ENCODE peak calls at places on chromosomes 16 and 17, in nine cellular contexts. J is GM23338, P is Panc1, T is RWPE2, C is lung, M is sigmoid colon, Z is RWPE1, X is neural crest cell, O is GM13976. D is an unnamed sample.

GRCh38 chr17:14356043-14356637 is 55.3 kb downstream of the HS3ST3B1 start:
- DNase-seq in M (no peak), Z (no peak), X (no peak), P (no peak), C (no peak), J (peak; percentile 78), O (no peak), T (no peak), D (no peak)

GRCh38 chr17:41429667-41430066 is 5.3 kb upstream of the KRT37 start:
- DNase-seq in J (no peak), O (no peak), P (no peak), C (no peak), T (no peak), M (no peak), X (no peak), Z (no peak), D (no peak)

GRCh38 chr17:10135539-10136257 is 62.7 kb downstream of the GAS7 start:
- DNase-seq in T (no peak), O (no peak), X (no peak), M (peak; percentile 89), J (no peak), C (peak; percentile 66), P (no peak), Z (no peak), D (no peak)

GRCh38 chr17:70906808-70907207 is 737.5 kb downstream of the KCNJ2 start:
- DNase-seq in Z (no peak), T (no peak), O (no peak), J (peak; percentile 12), M (no peak), P (no peak), C (no peak), X (peak; percentile 18), D (no peak)

GRCh38 chr17:15384142-15384803 is 42.9 kb upstream of the TEKT3 start:
- DNase-seq in M (peak; percentile 83), T (no peak), Z (no peak), X (no peak), O (no peak), P (no peak), J (peak; percentile 15), C (peak; percentile 44), D (no peak)

GRCh38 chr17:50719144-50719923 is at the start of gene LUC7L3:
- DNase-seq in O (peak; percentile 99), X (peak; percentile 92), P (no peak), C (peak; percentile 93), J (peak; percentile 95), M (peak; percentile 95), T (peak; percentile 91), Z (peak; percentile 92), D (peak; percentile 97)

GRCh38 chr16:85441890-85442670 is 171.0 kb upstream of the GSE1 start:
- DNase-seq in X (no peak), M (no peak), J (no peak), T (no peak), P (no peak), C (no peak), O (no peak), Z (no peak), D (no peak)

GRCh38 chr17:79956853-79957252 is 78.8 kb downstream of the TBC1D16 start:
- DNase-seq in C (no peak), M (peak; percentile 46), X (no peak), T (peak; percentile 33), P (no peak), J (no peak), Z (no peak), O (no peak), D (no peak)

GRCh38 chr17:37502009-37502936 is 12.6 kb downstream of the DUSP14 start:
- DNase-seq in O (no peak), T (peak; percentile 15), J (no peak), M (no peak), C (no peak), P (no peak), Z (no peak), X (no peak), D (no peak)

GRCh38 chr17:2084129-2084765 is 29.3 kb downstream of the HIC1 start:
- DNase-seq in M (peak; percentile 85), Z (peak; percentile 45), J (no peak), O (no peak), X (no peak), P (no peak), C (no peak), T (no peak), D (no peak)

GRCh38 chr17:82696259-82696658 is 2.2 kb downstream of the RAB40B start:
- DNase-seq in P (no peak), O (no peak), Z (no peak), C (no peak), T (no peak), X (no peak), J (no peak), M (no peak), D (no peak)

GRCh38 chr16:11251525-11252481 is 4.2 kb downstream of the SOCS1 start:
- DNase-seq in J (no peak), T (no peak), Z (no peak), C (no peak), X (no peak), P (no peak), O (peak; percentile 80), M (no peak), D (no peak)

GRCh38 chr16:19808061-19808621 is 76.5 kb downstream of the GPRC5B start:
- DNase-seq in Z (no peak), T (no peak), M (peak; percentile 36), P (no peak), C (no peak), O (no peak), J (no peak), X (no peak), D (no peak)

GRCh38 chr17:1162116-1162855 is 17.5 kb downstream of the ABR start:
- DNase-seq in M (no peak), T (no peak), O (no peak), Z (no peak), X (no peak), P (no peak), C (no peak), J (no peak), D (no peak)

GRCh38 chr16:88002211-88002610 is 51.0 kb downstream of the BANP start:
- DNase-seq in M (peak; percentile 17), O (no peak), T (no peak), C (no peak), P (no peak), Z (no peak), X (no peak), J (no peak), D (peak; percentile 2)

GRCh38 chr17:40547079-40547784 is 18.0 kb downstream of the CCR7 start:
- DNase-seq in P (no peak), M (peak; percentile 65), Z (peak; percentile 82), O (no peak), C (peak; percentile 35), X (no peak), T (peak; percentile 88), J (no peak), D (peak; percentile 47)

GRCh38 chr17:29590261-29590978 is 972 bp upstream of the GIT1 start:
- DNase-seq in X (no peak), O (no peak), Z (peak; percentile 56), P (no peak), C (no peak), M (peak; percentile 75), J (no peak), T (no peak), D (no peak)

GRCh38 chr16:27408012-27408601 is 6.1 kb downstream of the IL21R start:
- DNase-seq in M (no peak), O (no peak), C (no peak), X (no peak), P (no peak), T (no peak), J (no peak), Z (peak; percentile 20), D (no peak)

DNA sequence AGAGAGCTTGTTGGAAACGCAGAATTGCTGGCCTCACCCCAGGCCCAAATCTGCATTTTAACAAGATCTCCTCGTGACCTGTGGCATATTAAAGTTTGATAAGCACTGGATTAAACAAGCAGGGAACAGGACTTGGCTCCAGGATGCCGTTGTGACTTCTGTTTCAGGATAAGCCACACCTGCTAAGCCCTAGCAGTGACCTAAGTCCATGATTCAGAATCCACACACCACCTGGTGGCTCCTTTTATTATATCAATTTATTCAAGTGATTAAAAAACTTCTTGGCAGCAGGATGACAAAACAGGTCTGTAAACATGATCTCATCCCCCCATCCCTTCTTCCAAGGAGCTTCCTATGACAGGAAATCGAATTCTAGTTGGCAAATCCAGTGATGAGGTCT is 9.1 kb downstream of the NAGPA start:
- DNase-seq in P (no peak), Z (peak; percentile 64), M (no peak), X (no peak), C (no peak), O (peak; percentile 39), J (peak; percentile 48), T (no peak), D (no peak)
- TF ChIP-seq CTCF in P (no peak), Z (peak; percentile 15), M (no peak), X (peak; percentile 44), C (no peak), O (no peak), J (peak; percentile 30), T (peak; percentile 39), D (no peak)

GRCh38 chr17:55249861-55250260 is 14.9 kb upstream of the HLF start:
- DNase-seq in C (no peak), Z (no peak), T (no peak), P (no peak), M (no peak), J (no peak), O (no peak), X (no peak), D (no peak)
- TF ChIP-seq CTCF in C (no peak), Z (no peak), T (no peak), P (no peak), M (no peak), J (no peak), O (no peak), X (no peak), D (no peak)

GRCh38 chr17:76585649-76586593 is at the start of gene ST6GALNAC2:
- DNase-seq in T (no peak), J (peak; percentile 56), P (no peak), C (peak; percentile 82), Z (peak; percentile 55), X (peak; percentile 35), M (peak; percentile 79), O (peak; percentile 61), D (peak; percentile 52)
- TF ChIP-seq CTCF in T (peak; percentile 74), J (peak; percentile 16), P (peak; percentile 76), C (peak; percentile 29), Z (peak; percentile 79), X (peak; percentile 44), M (peak; percentile 22), O (peak; percentile 41), D (no peak)

DNA sequence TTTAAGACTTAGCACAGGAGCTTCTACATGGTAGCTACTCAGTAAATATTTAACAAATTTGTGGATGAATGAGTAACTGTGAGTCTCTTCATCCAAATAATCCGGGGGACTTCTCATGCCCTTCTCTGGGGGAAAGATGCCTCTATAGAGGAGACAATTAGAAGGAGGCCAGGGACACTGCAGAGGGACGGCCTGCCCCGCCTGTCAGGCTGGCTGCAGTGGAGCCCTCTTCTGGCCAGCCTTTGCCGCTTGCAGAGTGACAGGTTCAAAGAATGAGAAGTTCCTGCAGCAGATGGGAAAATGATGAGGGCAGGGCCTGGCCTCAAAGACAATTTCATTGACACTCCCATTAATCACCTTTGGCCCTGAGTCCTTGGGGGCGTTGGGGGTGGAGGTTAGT is 339.1 kb downstream of the MAF start:
- DNase-seq in C (no peak), J (peak; percentile 74), O (no peak), T (no peak), P (no peak), X (peak; percentile 33), M (no peak), Z (no peak), D (no peak)
- TF ChIP-seq CTCF in C (peak; percentile 33), J (peak; percentile 92), O (peak; percentile 38), T (no peak), P (peak; percentile 53), X (peak; percentile 66), M (no peak), Z (no peak), D (no peak)

D was measured in activated B cell treated with CpG ODN at 0.5 μM for 24 hours.